ENCODE peak calls at places on chromosomes 16 and 17, in nine cellular contexts. I is GM12878, E is sigmoid colon, W is body of pancreas, Z is ovary, T is thyroid gland, N is A549, C is stomach, Q is transverse colon. P is an unnamed sample.

GRCh38 chr17:3978421-3979275 is 14.4 kb upstream of the ATP2A3 start:
- DNase-seq in Q (peak; percentile 80), I (no peak), Z (no peak), C (peak; percentile 78), W (peak; percentile 58), T (no peak), N (no peak), E (no peak), P (peak; percentile 56)

GRCh38 chr17:18315498-18316360 is 636 bp downstream of the SMCR8 start:
- DNase-seq in I (no peak), W (peak; percentile 41), E (peak; percentile 38), Z (no peak), T (no peak), Q (peak; percentile 23), C (no peak), N (no peak), P (no peak)

GRCh38 chr16:11151156-11151904 is 104.7 kb downstream of the SOCS1 start:
- DNase-seq in I (no peak), N (no peak), Q (no peak), Z (no peak), E (no peak), T (no peak), W (no peak), C (no peak), P (peak; percentile 56)

GRCh38 chr16:12225816-12226480 is 249.4 kb downstream of the SNX29 start:
- DNase-seq in C (no peak), Q (no peak), T (no peak), Z (no peak), W (no peak), E (no peak), N (no peak), I (no peak), P (no peak)

GRCh38 chr16:75197522-75198134 is 9.3 kb downstream of the CTRB2 start:
- DNase-seq in I (no peak), N (no peak), Q (no peak), T (no peak), Z (no peak), W (no peak), C (peak; percentile 8), E (no peak), P (peak; percentile 23)

GRCh38 chr16:6576646-6577045 is 756.0 kb upstream of the RBFOX1 start:
- DNase-seq in N (no peak), W (no peak), Q (no peak), Z (no peak), E (no peak), C (no peak), T (no peak), I (no peak), P (no peak)

GRCh38 chr16:10936585-10936984 is 5.7 kb downstream of the DEXI start:
- DNase-seq in W (no peak), T (no peak), E (no peak), I (no peak), N (no peak), Q (no peak), C (no peak), Z (no peak), P (peak; percentile 66)

GRCh38 chr17:4199818-4200402 is 56.9 kb downstream of the CYB5D2 start:
- DNase-seq in W (no peak), C (no peak), T (peak; percentile 10), I (no peak), N (peak; percentile 81), Z (no peak), Q (no peak), E (no peak), P (no peak)

GRCh38 chr17:72950236-72950931 is 142.1 kb downstream of the SLC39A11 start:
- DNase-seq in E (no peak), W (no peak), Z (no peak), C (no peak), I (no peak), Q (no peak), T (no peak), N (no peak), P (no peak)

GRCh38 chr16:72371307-72372081 is 199.5 kb upstream of the PMFBP1 start:
- DNase-seq in I (no peak), C (no peak), Z (no peak), W (no peak), N (no peak), T (peak; percentile 15), E (no peak), Q (no peak), P (no peak)

GRCh38 chr16:4414187-4414909 is 2.0 kb downstream of the CORO7 start:
- DNase-seq in E (no peak), Q (peak; percentile 61), T (no peak), N (no peak), W (peak; percentile 26), C (peak; percentile 48), I (peak; percentile 98), Z (no peak), P (peak; percentile 82)

GRCh38 chr16:4416200-4417032 is at the start of gene CORO7:
- DNase-seq in Z (peak; percentile 95), N (peak; percentile 93), W (peak; percentile 96), I (peak; percentile 76), Q (peak; percentile 98), C (peak; percentile 98), T (peak; percentile 97), E (peak; percentile 98), P (peak; percentile 99)

GRCh38 chr16:4412159-4412558 is 4.2 kb downstream of the CORO7 start:
- DNase-seq in Z (no peak), C (no peak), E (no peak), I (no peak), Q (no peak), N (no peak), W (no peak), T (no peak), P (no peak)

GRCh38 chr16:4412854-4413253 is 3.5 kb downstream of the CORO7 start:
- DNase-seq in I (no peak), W (no peak), Z (no peak), T (no peak), Q (no peak), N (no peak), E (no peak), C (no peak), P (no peak)

GRCh38 chr16:4415538-4416199 is 727 bp downstream of the CORO7 start:
- DNase-seq in T (peak; percentile 31), C (peak; percentile 58), E (no peak), W (peak; percentile 66), Z (no peak), N (peak; percentile 54), I (no peak), Q (peak; percentile 72), P (peak; percentile 95)
- TF ChIP-seq CTCF in T (no peak), C (no peak), E (no peak), W (no peak), Z (no peak), N (no peak), I (no peak), Q (no peak), P (peak; percentile 36)

GRCh38 chr17:81049973-81050551 is 15.1 kb downstream of the BAIAP2 start:
- DNase-seq in Q (peak; percentile 82), W (peak; percentile 73), E (no peak), C (peak; percentile 89), N (no peak), Z (no peak), T (no peak), I (peak; percentile 21), P (no peak)
- TF ChIP-seq POLR2A in Q (peak; percentile 35), W (peak; percentile 57), E (no peak), C (no peak), N (no peak), Z (no peak), T (no peak), I (no peak), P (no peak)

DNA sequence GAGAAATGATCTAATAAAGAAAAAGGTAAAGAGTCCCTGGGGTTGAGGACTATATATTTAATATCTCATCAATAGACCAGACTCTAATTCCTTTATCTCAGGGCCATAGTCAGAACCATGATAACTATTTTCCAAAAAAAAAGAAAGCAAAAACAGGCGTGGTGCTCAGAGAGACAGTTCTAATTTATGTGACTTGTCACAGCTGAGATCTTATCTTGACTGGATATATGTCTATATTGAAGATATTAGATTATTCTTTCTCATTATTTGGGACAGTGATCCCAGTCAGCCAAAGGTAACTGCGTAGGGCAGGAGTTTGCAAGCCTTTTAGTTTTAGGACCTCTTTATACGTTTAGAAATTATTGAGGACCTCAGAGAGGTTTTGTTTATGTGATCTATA is 52.4 kb downstream of the ITFG1 start:
- DNase-seq in Q (no peak), Z (no peak), W (no peak), T (no peak), E (no peak), I (no peak), C (no peak), N (no peak), P (no peak)
- TF ChIP-seq CTCF in Q (no peak), Z (no peak), W (no peak), T (no peak), E (no peak), I (no peak), C (no peak), N (no peak), P (no peak)

DNA sequence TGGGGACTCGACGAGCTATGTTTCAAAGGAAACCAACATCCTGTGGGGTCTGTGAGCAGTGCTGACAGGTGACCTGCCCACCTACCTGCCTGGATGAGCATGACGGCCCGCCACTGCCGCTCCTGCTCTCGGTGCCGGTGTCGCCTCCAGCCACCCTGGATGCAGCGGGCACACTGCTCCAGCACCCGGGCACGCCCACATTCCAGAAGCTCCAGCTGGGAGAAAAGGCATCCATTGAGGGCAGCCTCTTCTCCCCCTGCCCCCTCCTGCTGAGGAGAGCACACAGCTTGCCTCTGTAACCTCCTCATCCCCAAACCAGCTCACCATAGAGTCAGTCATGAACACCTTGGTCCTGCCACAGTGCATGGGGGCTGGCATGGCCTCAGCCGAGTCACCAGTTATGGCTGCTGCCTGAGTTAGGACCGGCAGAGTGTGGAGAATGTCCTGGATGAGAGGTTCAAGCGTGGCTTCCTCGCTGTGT is 14.3 kb downstream of the ZNHIT3 start:
- DNase-seq in Q (no peak), E (peak; percentile 63), Z (no peak), I (no peak), N (no peak), C (no peak), T (no peak), W (no peak), P (no peak)
- TF ChIP-seq POLR2A in Q (no peak), E (no peak), Z (no peak), I (no peak), N (no peak), C (no peak), T (no peak), W (no peak), P (no peak)

GRCh38 chr17:63189082-63189481 is 223.0 kb downstream of the TANC2 start:
- DNase-seq in I (no peak), W (no peak), Q (no peak), E (no peak), N (no peak), T (no peak), Z (no peak), C (no peak), P (no peak)
- TF ChIP-seq CTCF in I (no peak), W (no peak), Q (no peak), E (no peak), N (no peak), T (no peak), Z (no peak), C (no peak), P (no peak)